ENCODE peak calls at places on chromosome 1, in eight cellular contexts. Z, G, I, Y, D, V, E and F are unnamed samples.

GRCh38 chr1:14913475-14914155 is 239.9 kb upstream of the TMEM51 start:
- DNase-seq in Z (no peak), G (no peak), I (no peak), Y (no peak), D (no peak), V (peak; percentile 52), E (no peak), F (peak; percentile 70)

GRCh38 chr1:55352080-55352800 is 137.1 kb upstream of the USP24 start:
- DNase-seq in Z (no peak), G (no peak), I (no peak), Y (no peak), D (no peak), V (no peak), E (no peak), F (no peak)

GRCh38 chr1:175434268-175434860 is 241.8 kb upstream of the KIAA0040 start:
- DNase-seq in Z (no peak), G (no peak), I (no peak), Y (no peak), D (no peak), V (peak; percentile 19), E (no peak), F (no peak)

GRCh38 chr1:155051777-155052398 is 772 bp downstream of the ADAM15 start:
- DNase-seq in Z (peak; percentile 27), G (peak; percentile 21), I (peak; percentile 12), Y (peak; percentile 69), D (no peak), V (peak; percentile 53), E (peak; percentile 46), F (peak; percentile 76)

GRCh38 chr1:98565951-98566350 is 95.6 kb upstream of the SNX7 start:
- DNase-seq in Z (no peak), G (no peak), I (no peak), Y (no peak), D (no peak), V (no peak), E (no peak), F (no peak)

GRCh38 chr1:58818075-58818474 is 34.2 kb upstream of the JUN start:
- DNase-seq in Z (no peak), G (no peak), I (no peak), Y (no peak), D (no peak), V (no peak), E (peak; percentile 94), F (no peak)

GRCh38 chr1:176989754-176990153 is 174.8 kb downstream of the ASTN1 start:
- DNase-seq in Z (no peak), G (no peak), I (no peak), Y (no peak), D (no peak), V (no peak), E (no peak), F (no peak)

GRCh38 chr1:47181955-47182680 is 7.7 kb downstream of the PDZK1IP1 start:
- DNase-seq in Z (no peak), G (no peak), I (no peak), Y (no peak), D (no peak), V (no peak), E (peak; percentile 59), F (no peak)

GRCh38 chr1:230281531-230281930 is 144.6 kb downstream of the PGBD5 start:
- DNase-seq in Z (no peak), G (no peak), I (no peak), Y (no peak), D (no peak), V (no peak), E (no peak), F (no peak)

GRCh38 chr1:33271666-33272505 is 15.6 kb downstream of the ZNF362 start:
- DNase-seq in Z (no peak), G (no peak), I (no peak), Y (no peak), D (no peak), V (no peak), E (no peak), F (no peak)

GRCh38 chr1:226185153-226186036 is 1.1 kb downstream of the ACBD3 start:
- DNase-seq in Z (no peak), G (no peak), I (no peak), Y (no peak), D (no peak), V (no peak), E (peak; percentile 61), F (no peak)

GRCh38 chr1:165129568-165130164 is 226.8 kb downstream of the LMX1A start:
- DNase-seq in Z (no peak), G (no peak), I (no peak), Y (peak; percentile 63), D (no peak), V (no peak), E (peak; percentile 44), F (peak; percentile 68)

GRCh38 chr1:32774950-32775634 is 42.1 kb downstream of the YARS1 start:
- DNase-seq in Z (no peak), G (no peak), I (no peak), Y (no peak), D (no peak), V (no peak), E (peak; percentile 74), F (no peak)

GRCh38 chr1:7042322-7043231 is 257.3 kb downstream of the CAMTA1 start:
- DNase-seq in Z (no peak), G (no peak), I (no peak), Y (no peak), D (no peak), V (peak; percentile 38), E (peak; percentile 35), F (no peak)

GRCh38 chr1:232837085-232837484 is 31.9 kb downstream of the MAP10 start:
- DNase-seq in Z (no peak), G (no peak), I (no peak), Y (no peak), D (no peak), V (no peak), E (no peak), F (no peak)

GRCh38 chr1:6148497-6149241 is 31.5 kb downstream of the CHD5 start:
- DNase-seq in Z (peak; percentile 31), G (peak; percentile 52), I (peak; percentile 64), Y (peak; percentile 64), D (peak; percentile 55), V (peak; percentile 54), E (peak; percentile 27), F (peak; percentile 55)

GRCh38 chr1:44808938-44809917 is 905 bp downstream of the BTBD19 start:
- DNase-seq in Z (peak; percentile 83), G (peak; percentile 65), I (peak; percentile 84), Y (peak; percentile 68), D (peak; percentile 67), V (peak; percentile 68), E (peak; percentile 83), F (no peak)

GRCh38 chr1:76121850-76122249 is 47.3 kb downstream of the ST6GALNAC3 start:
- DNase-seq in Z (no peak), G (no peak), I (no peak), Y (no peak), D (no peak), V (no peak), E (no peak), F (no peak)

GRCh38 chr1:185646202-185646683 is 87.9 kb upstream of the HMCN1 start:
- DNase-seq in Z (no peak), G (no peak), I (no peak), Y (peak; percentile 56), D (no peak), V (no peak), E (peak; percentile 100), F (peak; percentile 70)

GRCh38 chr1:15525043-15525958 is 1.3 kb upstream of the CASP9 start:
- DNase-seq in Z (peak; percentile 8), G (peak; percentile 98), I (no peak), Y (peak; percentile 26), D (no peak), V (peak; percentile 78), E (peak; percentile 99), F (no peak)

GRCh38 chr1:24966724-24967346 is 36.8 kb upstream of the RUNX3 start:
- DNase-seq in Z (peak; percentile 43), G (peak; percentile 60), I (peak; percentile 70), Y (no peak), D (peak; percentile 40), V (peak; percentile 54), E (peak; percentile 85), F (no peak)

GRCh38 chr1:16226495-16227179 is 10.3 kb downstream of the CPLANE2 start:
- DNase-seq in Z (no peak), G (no peak), I (no peak), Y (peak; percentile 58), D (no peak), V (no peak), E (no peak), F (no peak)

GRCh38 chr1:207244409-207244801 is 77.1 kb upstream of the CD55 start:
- DNase-seq in Z (no peak), G (no peak), I (no peak), Y (no peak), D (no peak), V (no peak), E (no peak), F (no peak)

GRCh38 chr1:35642472-35642955 is 1.2 kb upstream of the PSMB2 start:
- DNase-seq in Z (no peak), G (no peak), I (no peak), Y (peak; percentile 8), D (no peak), V (no peak), E (no peak), F (no peak)

GRCh38 chr1:100292711-100293110 is 26.7 kb downstream of the RTCA start:
- DNase-seq in Z (no peak), G (no peak), I (no peak), Y (no peak), D (no peak), V (no peak), E (peak; percentile 36), F (no peak)

GRCh38 chr1:85707267-85707989 is 805 bp downstream of the ZNHIT6 start:
- DNase-seq in Z (no peak), G (no peak), I (no peak), Y (no peak), D (no peak), V (no peak), E (no peak), F (no peak)

GRCh38 chr1:51240096-51240495 is 4.0 kb downstream of the RNF11 start:
- DNase-seq in Z (no peak), G (no peak), I (no peak), Y (peak; percentile 56), D (no peak), V (no peak), E (no peak), F (no peak)

GRCh38 chr1:83583351-83584014 is 415.4 kb downstream of the TTLL7 start:
- DNase-seq in Z (no peak), G (no peak), I (no peak), Y (peak; percentile 20), D (no peak), V (no peak), E (peak; percentile 40), F (no peak)

GRCh38 chr1:214568328-214568727 is 16.9 kb upstream of the PTPN14 start:
- DNase-seq in Z (no peak), G (no peak), I (no peak), Y (no peak), D (no peak), V (no peak), E (peak; percentile 69), F (no peak)

GRCh38 chr1:27980216-27980820 is 20.5 kb downstream of the XKR8 start:
- DNase-seq in Z (no peak), G (no peak), I (no peak), Y (no peak), D (no peak), V (no peak), E (peak; percentile 13), F (no peak)

GRCh38 chr1:47024138-47024856 is 828 bp downstream of the CYP4X1 start:
- DNase-seq in Z (no peak), G (no peak), I (no peak), Y (no peak), D (no peak), V (no peak), E (no peak), F (no peak)

GRCh38 chr1:18936814-18937481 is 19.5 kb downstream of the IFFO2 start:
- DNase-seq in Z (no peak), G (no peak), I (no peak), Y (no peak), D (no peak), V (no peak), E (peak; percentile 38), F (no peak)

GRCh38 chr1:7224644-7225043 is 439.4 kb downstream of the CAMTA1 start:
- DNase-seq in Z (no peak), G (no peak), I (no peak), Y (peak; percentile 38), D (no peak), V (no peak), E (no peak), F (no peak)

GRCh38 chr1:95723346-95723745 is 489.3 kb downstream of the RWDD3 start:
- DNase-seq in Z (no peak), G (no peak), I (no peak), Y (no peak), D (no peak), V (no peak), E (no peak), F (no peak)